ENCODE peak calls at places on chromosomes 2 and 18, in eight cellular contexts. J is AG04450; Y is dorsolateral prefrontal cortex; Z is H1; E is Peyer's patch; L is upper lobe of right lung; Q is Karpas-422; K is naive thymus-derived CD4-positive, alpha-beta T cell. H is an unnamed sample.

GRCh38 chr2:199903111-199903510 is 8.0 kb upstream of the C2orf69 start:
- DNase-seq in J (no peak), K (no peak), Y (no peak), E (no peak), L (no peak), Q (no peak), Z (no peak), H (no peak)

GRCh38 chr2:42372801-42373200 is 11.8 kb upstream of the COX7A2L start:
- DNase-seq in Z (no peak), E (no peak), Q (no peak), Y (no peak), J (no peak), K (no peak), L (no peak), H (no peak)

GRCh38 chr18:44839239-44839666 is 158.6 kb downstream of the SETBP1 start:
- DNase-seq in Y (no peak), E (peak), J (no peak), L (peak), Q (peak), Z (no peak), K (peak), H (no peak)

GRCh38 chr2:219299372-219299760 is 9.8 kb downstream of the PTPRN start:
- DNase-seq in Z (no peak), Y (no peak), J (no peak), K (no peak), L (no peak), Q (no peak), E (no peak), H (no peak)

GRCh38 chr18:596288-596881 is 403 bp upstream of the CLUL1 start:
- DNase-seq in Z (peak), J (no peak), Y (peak), K (no peak), E (peak), L (no peak), Q (peak), H (no peak)

GRCh38 chr2:18209934-18210639 is 331.6 kb downstream of the KCNS3 start:
- DNase-seq in Q (no peak), Y (no peak), L (no peak), K (no peak), Z (no peak), E (no peak), J (peak), H (no peak)

GRCh38 chr2:20425884-20426283 is 21.0 kb upstream of the RHOB start:
- DNase-seq in K (no peak), Z (no peak), J (no peak), Y (no peak), L (no peak), E (no peak), Q (no peak), H (no peak)

GRCh38 chr2:150142561-150142960 is 344.9 kb downstream of the RND3 start:
- DNase-seq in Y (no peak), K (no peak), E (no peak), J (no peak), Z (no peak), L (no peak), Q (no peak), H (no peak)

GRCh38 chr2:105936954-105937353 is 192.2 kb downstream of the NCK2 start:
- DNase-seq in Y (no peak), K (no peak), Z (no peak), Q (no peak), E (no peak), J (no peak), L (no peak), H (no peak)

GRCh38 chr2:46798041-46798440 is 117.6 kb downstream of the MCFD2 start:
- DNase-seq in E (no peak), Y (no peak), K (no peak), J (no peak), Q (no peak), Z (no peak), L (no peak), H (no peak)

GRCh38 chr2:143259368-143259958 is 130.2 kb downstream of the ARHGAP15 start:
- DNase-seq in Z (peak), L (no peak), K (peak), E (no peak), Q (peak), Y (no peak), J (peak), H (no peak)

GRCh38 chr18:7616661-7617060 is 49.5 kb downstream of the PTPRM start:
- DNase-seq in Y (no peak), Z (no peak), K (no peak), L (no peak), J (no peak), Q (no peak), E (no peak), H (no peak)

DNA sequence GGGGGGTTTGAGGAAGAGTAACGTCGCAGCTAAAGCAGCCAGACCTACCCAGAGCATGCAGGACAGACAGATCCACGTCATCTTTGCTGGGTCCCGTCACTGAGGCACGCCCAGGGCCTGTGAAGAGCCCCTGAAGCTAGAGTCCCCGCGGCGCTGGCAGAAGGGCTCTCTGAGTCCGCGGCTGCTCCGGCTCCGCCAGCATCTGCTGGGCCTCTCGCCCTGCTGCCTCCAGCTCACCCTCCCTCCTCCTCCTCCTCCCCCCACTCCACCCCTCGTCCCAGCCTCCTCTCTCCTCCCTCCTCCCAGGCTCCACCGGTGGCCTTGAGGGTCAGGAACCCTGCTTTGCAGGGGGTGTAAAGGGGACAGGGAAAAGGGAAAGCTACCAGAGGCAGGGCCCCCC is at the start of gene TNS1:
- DNase-seq in K (no peak), E (no peak), Q (no peak), J (no peak), Y (no peak), L (no peak), Z (no peak), H (no peak)
- H3K4me3 ChIP-seq in K (no peak), E (no peak), Q (no peak), J (peak), Y (peak), L (peak), Z (no peak), H (peak)

DNA sequence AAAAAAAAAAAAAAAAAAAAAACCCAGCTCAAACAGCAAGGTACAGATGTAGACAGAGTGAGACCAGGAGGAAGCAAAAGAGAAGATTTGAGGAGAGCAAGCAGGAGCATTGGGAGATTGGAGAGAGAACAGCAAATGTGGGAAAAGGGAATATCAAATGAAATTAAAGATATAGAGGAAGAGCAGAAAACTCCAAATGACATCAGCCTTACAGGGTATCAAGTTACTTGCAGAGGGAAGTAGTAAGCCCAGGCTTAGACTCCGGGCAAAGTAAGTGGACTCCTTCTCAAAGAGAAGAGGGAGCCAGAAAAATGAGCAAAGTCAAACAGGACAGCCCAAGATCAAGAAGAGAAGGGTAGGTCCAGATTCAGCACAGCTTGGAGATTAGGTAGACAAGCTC is 93.3 kb upstream of the PPP1CB start:
- DNase-seq in L (no peak), K (no peak), Z (no peak), Y (no peak), J (no peak), Q (no peak), E (no peak), H (no peak)
- H3K27ac ChIP-seq in L (no peak), K (no peak), Z (no peak), Y (no peak), J (peak), Q (no peak), E (no peak), H (peak)

GRCh38 chr2:217943379-217944321 is 59.1 kb downstream of the TNS1 start:
- DNase-seq in Y (peak), E (peak), J (no peak), K (no peak), Q (peak), Z (no peak), L (peak), H (no peak)
- H3K4me3 ChIP-seq in Y (peak), E (peak), J (peak), K (no peak), Q (no peak), Z (no peak), L (peak), H (peak)

GRCh38 chr2:64654993-64655666 is 1.4 kb upstream of the SERTAD2 start:
- DNase-seq in Q (peak), J (no peak), Z (no peak), Y (no peak), K (no peak), E (no peak), L (no peak), H (no peak)
- H3K27ac ChIP-seq in Q (peak), J (no peak), Z (no peak), Y (peak), K (peak), E (peak), L (peak), H (peak)

GRCh38 chr2:9797681-9798556 is 45.4 kb upstream of the TAF1B start:
- DNase-seq in Q (no peak), J (no peak), K (no peak), L (no peak), Z (no peak), E (no peak), Y (no peak), H (no peak)

GRCh38 chr2:9800975-9801723 is 42.1 kb upstream of the TAF1B start:
- DNase-seq in Q (no peak), Z (no peak), E (no peak), K (peak), L (peak), J (no peak), Y (no peak), H (peak)

GRCh38 chr2:9800639-9800974 is 42.7 kb upstream of the TAF1B start:
- DNase-seq in Y (no peak), J (no peak), E (no peak), K (no peak), L (no peak), Q (no peak), Z (no peak), H (no peak)

GRCh38 chr2:9799011-9799596 is 44.2 kb upstream of the TAF1B start:
- DNase-seq in E (no peak), Q (no peak), Y (no peak), K (no peak), L (no peak), Z (no peak), J (no peak), H (no peak)

DNA sequence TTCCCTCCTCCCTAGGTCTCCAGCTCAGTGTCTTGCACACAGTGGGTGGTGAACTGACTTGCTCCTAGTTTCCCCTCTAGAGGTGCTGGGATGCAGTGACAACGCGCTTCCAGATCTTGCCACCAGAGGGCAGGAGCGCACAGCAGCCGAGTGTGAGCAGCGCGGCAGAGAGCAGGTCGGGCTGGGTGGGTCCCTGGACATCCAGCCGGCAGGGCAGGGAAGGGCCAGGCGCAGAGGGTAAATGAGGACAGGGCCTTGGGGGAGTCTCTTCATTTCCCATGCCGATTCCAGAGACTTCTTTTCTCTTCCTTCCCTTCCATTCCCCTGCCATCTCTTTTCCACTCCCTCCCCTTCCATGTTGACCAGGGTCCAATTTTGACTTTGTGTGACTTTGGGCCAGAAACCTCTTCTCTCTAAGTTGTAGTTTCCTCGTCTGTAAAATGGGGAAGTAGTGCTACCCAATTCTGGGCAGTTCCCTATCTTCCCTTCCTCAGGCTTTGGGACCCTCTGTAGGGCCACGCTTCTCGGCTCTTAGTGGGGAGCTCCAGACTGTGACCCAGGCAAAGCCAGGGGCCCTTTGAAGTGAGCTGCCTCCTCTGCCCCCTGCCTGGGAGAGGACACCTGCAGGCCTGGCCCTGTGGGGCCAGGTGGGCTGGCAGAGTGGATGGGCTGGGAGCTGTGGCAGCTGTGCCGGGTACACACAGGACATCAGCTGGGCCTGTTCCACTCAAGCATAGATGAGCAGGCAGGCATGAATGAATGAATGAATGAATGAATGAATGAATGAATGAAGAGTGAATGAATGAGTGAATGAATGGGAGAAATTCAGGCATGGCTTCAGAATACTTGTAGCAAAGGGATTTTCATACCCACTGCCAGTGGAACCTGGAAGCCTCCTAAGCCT is 43.3 kb upstream of the TAF1B start:
- DNase-seq in L (peak), J (peak), Q (peak), Z (peak), Y (peak), K (peak), E (peak), H (peak)
- H3K4me3 ChIP-seq in L (no peak), J (no peak), Q (no peak), Z (no peak), Y (peak), K (peak), E (peak), H (no peak)

GRCh38 chr2:197502685-197503084 is 2.5 kb downstream of the HSPE1 start:
- DNase-seq in J (no peak), L (no peak), Y (no peak), Z (no peak), K (no peak), E (no peak), Q (no peak), H (no peak)
- H3K27ac ChIP-seq in J (no peak), L (no peak), Y (peak), Z (no peak), K (peak), E (peak), Q (no peak), H (no peak)

DNA sequence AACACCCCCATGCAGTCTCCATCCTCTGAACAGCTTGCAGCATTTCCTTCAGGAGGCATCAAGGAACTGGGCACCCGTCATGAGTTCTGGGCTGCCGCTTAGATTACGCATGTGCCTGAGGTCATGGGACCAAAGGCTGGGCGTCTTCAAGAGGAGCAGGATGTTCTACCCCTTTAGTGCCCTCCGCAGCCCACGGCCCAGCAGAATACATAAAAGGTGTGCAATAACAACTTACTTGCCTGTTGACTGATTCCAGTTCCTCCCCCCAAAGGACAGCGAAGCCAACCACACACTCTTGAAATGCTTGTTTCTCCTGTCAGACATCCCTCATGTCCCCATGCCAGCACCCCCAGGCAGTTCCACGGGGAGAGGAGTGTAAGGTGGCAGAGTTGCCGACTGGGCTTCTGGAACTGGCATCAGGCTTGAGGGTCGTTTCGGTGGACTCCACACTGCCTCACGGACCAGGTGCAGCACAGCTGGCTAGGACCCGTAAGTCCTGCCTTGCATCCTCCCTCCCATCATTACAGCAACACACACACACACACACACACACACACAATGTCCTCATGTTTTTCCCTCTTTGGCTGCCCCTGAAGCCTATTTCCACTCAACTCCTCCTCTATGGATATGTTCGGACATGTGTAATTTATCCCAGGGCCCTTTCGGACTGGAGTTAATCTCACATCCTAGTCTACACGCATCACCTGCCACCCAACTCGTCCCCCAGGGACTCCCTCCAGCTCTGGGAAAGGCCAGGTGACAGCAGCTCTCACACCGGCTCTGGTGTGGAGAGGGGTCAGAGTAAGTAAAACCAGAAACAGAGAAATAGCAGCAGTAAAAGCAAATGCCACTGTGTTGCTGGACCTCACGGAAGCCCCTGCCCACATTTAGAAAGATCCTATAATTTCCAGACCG is 200.7 kb downstream of the BCL11A start:
- DNase-seq in Q (peak), K (no peak), L (no peak), J (no peak), E (no peak), Z (no peak), Y (no peak), H (no peak)
- H3K4me3 ChIP-seq in Q (peak), K (no peak), L (no peak), J (no peak), E (no peak), Z (no peak), Y (no peak), H (no peak)

DNA sequence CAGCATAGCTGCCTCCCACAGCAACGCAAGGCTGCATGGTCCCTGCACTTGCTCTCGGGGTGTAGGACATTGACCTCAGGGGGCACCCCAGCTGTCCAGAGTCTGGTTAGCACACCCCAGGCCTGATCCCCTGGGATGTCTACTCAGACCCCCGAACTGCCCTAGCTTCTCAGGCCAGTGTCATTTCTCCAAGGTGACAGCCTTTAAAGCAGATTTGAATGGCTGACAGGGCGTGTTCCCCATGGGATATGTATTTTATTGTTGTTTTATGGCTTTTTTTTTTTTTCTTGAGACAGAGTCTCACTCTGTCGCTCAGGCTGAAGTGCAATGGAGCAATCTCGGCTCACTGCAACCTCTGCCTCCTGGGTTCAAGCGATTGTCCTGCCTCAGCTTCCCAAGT is 40.8 kb upstream of the PTMA start:
- DNase-seq in K (no peak), Z (no peak), Y (no peak), J (no peak), Q (peak), L (no peak), E (peak), H (no peak)
- H3K27ac ChIP-seq in K (no peak), Z (no peak), Y (peak), J (peak), Q (peak), L (peak), E (peak), H (peak)